ENCODE peak calls at places on chromosomes 12 and 14, in eight cellular contexts. J is H1, A is HCT116, M is SK-N-SH, O is HepG2, W is GM12878, G is K562, C is endothelial cell of umbilical vein. D is an unnamed sample. For H3K36me3, the result is how much of the 10 kb centered on the place peaks cover.

GRCh38 chr12:42396473-42397259 is 70.7 kb downstream of the PPHLN1 start:
- DNase-seq in A (no peak), O (no peak), G (no peak), M (no peak), C (peak), J (no peak), W (no peak), D (no peak)

GRCh38 chr12:12612403-12612802 is 727 bp downstream of the CREBL2 start:
- DNase-seq in J (no peak), A (no peak), W (no peak), C (peak), M (peak), G (no peak), O (peak), D (no peak)

GRCh38 chr14:81068384-81068783 is 113.0 kb downstream of the TSHR start:
- DNase-seq in C (no peak), M (no peak), J (no peak), O (no peak), W (no peak), A (no peak), G (no peak), D (no peak)

GRCh38 chr12:112236386-112236785 is 111.0 kb downstream of the TRAFD1 start:
- DNase-seq in A (no peak), J (no peak), W (no peak), O (no peak), C (no peak), M (no peak), G (no peak), D (no peak)

GRCh38 chr14:77027538-77028383 is 747 bp downstream of the IRF2BPL start:
- DNase-seq in O (no peak), C (peak), J (peak), A (no peak), M (peak), G (peak), W (no peak), D (no peak)

GRCh38 chr12:46445551-46446235 is 73.1 kb upstream of the SLC38A2 start:
- DNase-seq in M (no peak), G (no peak), A (no peak), J (no peak), C (peak), W (no peak), O (no peak), D (no peak)

GRCh38 chr14:59582845-59583509 is 6.4 kb upstream of the CCDC175 start:
- DNase-seq in C (no peak), W (no peak), G (peak), O (no peak), J (peak), A (no peak), M (no peak), D (no peak)

GRCh38 chr12:89840162-89840922 is 131.7 kb upstream of the ATP2B1 start:
- DNase-seq in M (no peak), O (no peak), J (no peak), G (no peak), W (no peak), C (no peak), A (no peak), D (no peak)

GRCh38 chr14:37081220-37081619 is 91.2 kb downstream of the SLC25A21 start:
- DNase-seq in G (no peak), C (no peak), J (no peak), W (no peak), A (peak), O (no peak), M (no peak), D (no peak)

DNA sequence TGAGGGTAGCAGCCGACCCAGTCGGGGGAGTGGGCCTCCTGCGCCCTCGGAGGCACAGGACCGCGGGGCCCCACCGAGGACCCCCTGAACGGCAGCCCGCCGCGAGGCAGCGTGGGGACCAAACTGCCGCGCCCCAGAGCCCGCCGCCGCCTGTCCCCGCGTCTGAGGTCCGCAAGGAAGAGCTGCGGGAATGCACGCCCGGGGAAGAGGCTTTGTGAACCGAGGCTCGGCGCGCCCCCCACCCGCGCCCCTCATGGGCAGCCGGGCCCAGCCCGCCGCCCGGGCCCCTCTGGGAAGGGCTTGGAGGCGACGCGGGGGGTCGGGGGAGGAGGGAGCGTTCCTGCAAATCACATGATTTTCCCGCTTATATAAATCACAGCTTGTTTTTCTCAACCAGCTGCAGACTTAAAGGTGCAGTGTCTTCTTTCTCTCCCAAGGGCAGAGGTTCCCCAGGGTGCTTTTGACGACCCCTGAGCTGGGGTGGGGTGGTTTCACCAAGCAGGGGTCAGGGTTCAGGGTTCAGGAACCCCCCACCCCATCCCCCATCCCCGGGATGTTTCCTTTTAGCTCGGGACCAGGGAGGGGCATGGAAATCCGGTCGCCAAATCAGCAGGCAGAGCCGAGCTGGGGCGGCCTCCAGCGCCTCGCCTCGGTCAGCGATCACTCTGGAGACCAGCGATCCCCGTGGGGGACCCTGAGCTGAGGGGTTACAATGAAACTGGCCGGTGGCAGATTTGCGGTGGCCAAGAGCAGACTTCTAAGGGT is 44.7 kb upstream of the ATP23 start:
- DNase-seq in O (no peak), W (no peak), M (peak), C (peak), A (no peak), G (no peak), J (peak), D (no peak)
- TF ChIP-seq POLR2AphosphoS5 in O (no peak), W (no peak), M (peak), C (peak), A (no peak), G (no peak), J (no peak), D (peak)

GRCh38 chr14:64225156-64225757 is 68.9 kb downstream of the ESR2 start:
- DNase-seq in W (no peak), O (no peak), C (no peak), J (no peak), M (no peak), A (no peak), G (no peak), D (no peak)
- H3K36me3 ChIP-seq in W (under half), O (under half), C (under half), J (half or more), M (under half), A (under half), G (under half), D (half or more)

DNA sequence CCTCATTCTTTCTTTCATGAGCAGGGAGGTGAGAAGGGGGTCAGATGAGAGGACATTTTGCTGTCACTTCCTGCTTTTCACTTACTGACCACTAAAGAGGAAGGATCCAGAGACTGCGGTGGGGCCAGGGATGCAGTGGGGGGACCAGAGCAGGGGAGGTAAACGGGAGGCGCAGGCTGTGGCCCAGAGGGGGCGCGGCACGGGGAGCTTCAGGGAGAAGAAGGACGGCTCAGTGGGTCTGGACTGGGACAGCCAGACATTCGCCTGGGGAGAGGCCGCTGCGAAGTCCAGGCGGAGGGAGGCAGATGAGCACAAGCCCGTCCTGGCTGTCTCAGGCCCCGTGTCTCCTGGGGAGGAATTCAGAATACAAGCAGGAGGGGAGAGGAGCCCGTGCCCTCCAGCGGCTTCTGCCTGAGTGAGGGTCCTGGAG is 41.2 kb downstream of the SLC6A12 start:
- DNase-seq in A (no peak), G (peak), W (no peak), O (no peak), J (no peak), C (no peak), M (no peak), D (no peak)
- H3K9ac ChIP-seq in A (no peak), G (no peak), W (no peak), O (no peak), J (no peak), C (no peak), M (no peak), D (no peak)

GRCh38 chr12:116373610-116374606 is 96.4 kb upstream of the MED13L start:
- DNase-seq in W (no peak), G (no peak), M (no peak), J (no peak), A (no peak), C (no peak), O (no peak), D (no peak)

GRCh38 chr12:116377194-116377735 is 99.8 kb upstream of the MED13L start:
- DNase-seq in W (no peak), C (no peak), O (no peak), A (no peak), J (no peak), G (no peak), M (no peak), D (no peak)

GRCh38 chr12:116378002-116378401 is 100.5 kb upstream of the MED13L start:
- DNase-seq in C (no peak), W (no peak), A (no peak), J (no peak), M (no peak), O (no peak), G (no peak), D (no peak)

GRCh38 chr12:116375278-116375842 is 97.9 kb upstream of the MED13L start:
- DNase-seq in M (no peak), J (no peak), C (no peak), A (no peak), O (no peak), G (no peak), W (no peak), D (no peak)

GRCh38 chr12:116376354-116377193 is 99.1 kb upstream of the MED13L start:
- DNase-seq in A (no peak), C (peak), M (peak), J (no peak), G (no peak), W (no peak), O (no peak), D (no peak)
- TF ChIP-seq POLR2AphosphoS5 in A (no peak), C (peak), M (peak), J (no peak), G (no peak), W (no peak), O (no peak), D (no peak)

DNA sequence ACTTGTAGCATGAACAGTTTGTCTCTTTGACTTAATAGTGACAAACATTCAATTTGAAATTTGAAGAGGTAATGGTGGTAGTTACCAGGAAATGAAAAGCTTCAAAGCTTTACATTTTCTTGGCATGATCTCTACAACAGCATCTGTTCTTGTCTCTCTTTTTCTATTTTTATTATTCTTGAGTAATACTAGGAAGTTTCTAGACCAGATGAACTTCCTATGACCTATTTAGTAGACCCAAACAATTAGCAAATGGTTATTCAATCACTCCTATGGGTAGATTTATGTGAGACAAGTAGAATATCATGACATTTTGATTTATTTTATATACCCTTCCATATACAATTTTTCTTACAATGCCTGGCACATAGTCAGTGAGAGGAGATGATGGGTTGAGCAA is 511.7 kb downstream of the FOXG1 start:
- DNase-seq in O (no peak), A (no peak), G (no peak), C (peak), M (no peak), W (no peak), J (no peak), D (no peak)
- H3K36me3 ChIP-seq in O (under half), A (under half), G (under half), C (under half), M (under half), W (under half), J (under half), D (under half)

GRCh38 chr12:47779943-47780504 is 7.0 kb downstream of the SLC48A1 start:
- DNase-seq in C (no peak), A (no peak), O (no peak), J (no peak), W (no peak), M (no peak), G (no peak), D (no peak)
- H3K9ac ChIP-seq in C (no peak), A (no peak), O (no peak), J (no peak), W (no peak), M (no peak), G (peak), D (no peak)